ENCODE peak calls at places on chromosomes 4 and X, in seven cellular contexts. One of them, this sample, is unnamed.

GRCh38 chr4:173288296-173288695 is 45.9 kb downstream of the HMGB2 start:
- DNase-seq in Calu3: peak
- DNase-seq in BE2C: peak
- DNase-seq in GM12865: peak
- DNase-seq in choroid plexus epithelial cell: peak
- DNase-seq in cardiac fibroblast: peak
- DNase-seq in MCF 10A: peak
- DNase-seq in this sample: peak

GRCh38 chrX:1336331-1337143 is at the start of gene IL3RA:
- DNase-seq in choroid plexus epithelial cell: peak
- DNase-seq in MCF 10A: no peak
- DNase-seq in GM12865: peak
- DNase-seq in cardiac fibroblast: peak
- DNase-seq in BE2C: no peak
- DNase-seq in Calu3: no peak
- DNase-seq in this sample: peak

GRCh38 chr4:37454263-37454800 is 209.8 kb downstream of the NWD2 start:
- DNase-seq in GM12865: no peak
- DNase-seq in BE2C: no peak
- DNase-seq in MCF 10A: no peak
- DNase-seq in choroid plexus epithelial cell: no peak
- DNase-seq in cardiac fibroblast: no peak
- DNase-seq in Calu3: no peak
- DNase-seq in this sample: no peak

GRCh38 chr4:139242511-139243051 is 37.4 kb downstream of the MGARP start:
- DNase-seq in MCF 10A: peak
- DNase-seq in GM12865: no peak
- DNase-seq in BE2C: no peak
- DNase-seq in choroid plexus epithelial cell: peak
- DNase-seq in Calu3: no peak
- DNase-seq in cardiac fibroblast: peak
- DNase-seq in this sample: no peak

GRCh38 chr4:46123872-46124755 is at the start of gene GABRG1:
- DNase-seq in BE2C: no peak
- DNase-seq in Calu3: no peak
- DNase-seq in cardiac fibroblast: no peak
- DNase-seq in choroid plexus epithelial cell: no peak
- DNase-seq in GM12865: no peak
- DNase-seq in MCF 10A: no peak
- DNase-seq in this sample: peak

GRCh38 chr4:156290811-156291210 is 337.1 kb upstream of the CTSO start:
- DNase-seq in BE2C: no peak
- DNase-seq in MCF 10A: no peak
- DNase-seq in GM12865: no peak
- DNase-seq in Calu3: no peak
- DNase-seq in choroid plexus epithelial cell: no peak
- DNase-seq in cardiac fibroblast: no peak
- DNase-seq in this sample: no peak

GRCh38 chrX:13376857-13377441 is 57.1 kb upstream of the ATXN3L start:
- DNase-seq in MCF 10A: peak
- DNase-seq in GM12865: peak
- DNase-seq in choroid plexus epithelial cell: peak
- DNase-seq in BE2C: no peak
- DNase-seq in Calu3: no peak
- DNase-seq in cardiac fibroblast: peak
- DNase-seq in this sample: no peak

GRCh38 chr4:168917150-168917779 is 92.8 kb downstream of the CBR4 start:
- DNase-seq in BE2C: no peak
- DNase-seq in GM12865: peak
- DNase-seq in Calu3: no peak
- DNase-seq in MCF 10A: peak
- DNase-seq in cardiac fibroblast: peak
- DNase-seq in choroid plexus epithelial cell: peak
- DNase-seq in this sample: peak

GRCh38 chr4:127309360-127310095 is 323.2 kb upstream of the INTU start:
- DNase-seq in MCF 10A: peak
- DNase-seq in choroid plexus epithelial cell: peak
- DNase-seq in cardiac fibroblast: no peak
- DNase-seq in BE2C: no peak
- DNase-seq in Calu3: no peak
- DNase-seq in GM12865: no peak
- DNase-seq in this sample: no peak

GRCh38 chr4:111718763-111719537 is 426.3 kb upstream of the FAM241A start:
- DNase-seq in BE2C: no peak
- DNase-seq in Calu3: no peak
- DNase-seq in choroid plexus epithelial cell: no peak
- DNase-seq in MCF 10A: no peak
- DNase-seq in cardiac fibroblast: no peak
- DNase-seq in GM12865: no peak
- DNase-seq in this sample: no peak

GRCh38 chr4:150816491-150816890 is 198.6 kb downstream of the LRBA start:
- DNase-seq in BE2C: no peak
- DNase-seq in MCF 10A: no peak
- DNase-seq in GM12865: no peak
- DNase-seq in choroid plexus epithelial cell: peak
- DNase-seq in cardiac fibroblast: peak
- DNase-seq in Calu3: no peak
- DNase-seq in this sample: no peak

GRCh38 chr4:19224820-19225219 is 1026.9 kb upstream of the SLIT2 start:
- DNase-seq in BE2C: no peak
- DNase-seq in GM12865: no peak
- DNase-seq in cardiac fibroblast: peak
- DNase-seq in choroid plexus epithelial cell: peak
- DNase-seq in Calu3: no peak
- DNase-seq in MCF 10A: peak
- DNase-seq in this sample: peak

GRCh38 chrX:29257516-29257915 is 670.3 kb downstream of the IL1RAPL1 start:
- DNase-seq in choroid plexus epithelial cell: peak
- DNase-seq in MCF 10A: no peak
- DNase-seq in GM12865: no peak
- DNase-seq in cardiac fibroblast: peak
- DNase-seq in Calu3: no peak
- DNase-seq in BE2C: no peak
- DNase-seq in this sample: peak

DNA sequence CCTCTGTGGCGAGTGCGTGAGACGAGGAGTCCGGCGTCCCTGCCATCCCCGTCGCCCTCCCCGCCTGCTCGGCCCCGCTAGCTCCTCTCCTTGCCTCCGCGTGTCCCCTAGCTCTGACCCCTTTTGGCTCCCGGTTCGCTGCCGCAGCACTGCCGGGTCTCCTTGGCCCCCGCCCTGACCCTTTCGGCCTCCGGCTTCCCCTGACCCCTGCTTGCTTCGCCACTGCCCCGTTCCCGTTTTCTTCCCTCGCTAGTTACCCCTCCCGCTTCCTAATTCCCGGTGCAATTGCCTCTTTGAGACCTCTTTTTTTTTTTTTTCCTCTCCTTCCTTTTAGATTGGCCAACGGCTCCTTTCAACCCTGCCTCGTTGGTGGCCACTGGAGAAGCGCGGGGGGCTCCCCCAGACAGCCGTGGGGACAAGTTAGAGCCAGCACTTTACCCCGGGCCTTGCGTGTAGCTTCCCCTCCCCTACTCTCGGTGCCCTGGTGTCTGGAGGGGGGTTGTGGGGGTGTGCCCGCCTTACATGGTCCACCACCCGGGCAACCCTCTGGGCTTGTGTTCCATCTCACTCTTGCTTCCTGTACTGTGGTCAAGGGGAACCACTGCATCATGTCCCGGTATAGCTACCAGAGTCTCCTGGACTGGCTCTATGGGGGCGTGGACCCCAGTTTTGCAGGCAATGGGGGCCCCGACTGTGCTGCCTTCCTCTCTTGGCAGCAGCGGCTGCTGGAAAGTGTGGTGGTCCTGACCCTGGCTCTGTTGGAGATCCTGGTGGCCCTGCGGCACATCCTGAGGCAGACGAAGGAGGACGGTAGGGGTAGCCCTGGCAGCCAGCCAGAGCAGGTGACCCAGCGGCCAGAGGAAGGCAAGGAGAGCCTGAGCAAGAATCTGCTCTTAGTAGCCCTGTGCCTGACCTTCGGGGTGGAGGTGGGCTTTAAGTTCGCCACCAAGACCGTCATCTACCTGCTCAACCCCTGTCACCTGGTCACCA is 548 bp downstream of the TMEM164 start:
- DNase-seq in BE2C: no peak
- DNase-seq in choroid plexus epithelial cell: no peak
- DNase-seq in cardiac fibroblast: peak
- DNase-seq in GM12865: peak
- DNase-seq in Calu3: peak
- DNase-seq in MCF 10A: peak
- DNase-seq in this sample: peak
- TF ChIP-seq CTCF in BE2C: no peak
- TF ChIP-seq CTCF in choroid plexus epithelial cell: no peak
- TF ChIP-seq CTCF in cardiac fibroblast: no peak
- TF ChIP-seq CTCF in GM12865: no peak
- TF ChIP-seq CTCF in Calu3: no peak
- TF ChIP-seq CTCF in MCF 10A: no peak
- TF ChIP-seq CTCF in this sample: no peak

DNA sequence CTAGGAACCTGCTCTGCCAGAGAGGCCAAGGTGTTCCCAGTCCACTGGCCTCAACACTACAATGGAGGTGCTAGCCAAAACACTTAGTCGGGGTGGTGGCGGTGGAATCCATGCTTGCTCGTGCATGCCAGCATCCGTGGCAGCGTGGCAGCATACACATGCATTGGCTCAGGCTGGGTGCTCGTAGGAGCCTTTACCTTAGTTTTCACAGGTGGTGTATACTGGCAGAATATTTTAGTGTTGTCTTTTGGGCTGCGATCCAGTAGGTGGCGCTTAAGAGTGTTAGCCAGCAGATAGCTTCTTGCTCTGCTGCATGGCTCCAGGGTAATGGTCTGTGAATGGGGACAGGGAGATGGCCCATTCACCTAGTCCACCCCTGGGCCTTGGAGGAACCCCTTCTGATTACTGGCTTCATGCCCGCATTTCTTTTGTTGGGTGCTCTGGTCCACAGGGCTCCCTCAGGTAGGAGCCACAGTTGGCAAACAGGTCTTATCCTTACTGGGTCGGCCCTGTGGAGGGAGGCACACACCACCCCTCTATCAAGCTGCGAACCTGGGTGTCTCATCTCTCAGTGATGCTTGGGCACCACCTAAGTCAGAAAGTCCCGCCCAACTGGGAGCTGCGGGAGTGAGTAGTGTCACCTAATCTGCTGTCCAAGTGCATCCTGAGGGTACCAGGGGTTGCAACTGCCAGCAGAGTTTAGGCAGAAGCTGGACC is 40.0 kb downstream of the RIPPLY1 start:
- DNase-seq in Calu3: peak
- DNase-seq in choroid plexus epithelial cell: peak
- DNase-seq in MCF 10A: peak
- DNase-seq in cardiac fibroblast: peak
- DNase-seq in GM12865: peak
- DNase-seq in BE2C: peak
- DNase-seq in this sample: peak
- TF ChIP-seq CTCF in Calu3: peak
- TF ChIP-seq CTCF in choroid plexus epithelial cell: peak
- TF ChIP-seq CTCF in MCF 10A: peak
- TF ChIP-seq CTCF in cardiac fibroblast: peak
- TF ChIP-seq CTCF in GM12865: peak
- TF ChIP-seq CTCF in BE2C: peak
- TF ChIP-seq CTCF in this sample: peak

GRCh38 chr4:20423420-20423819 is 171.7 kb downstream of the SLIT2 start:
- DNase-seq in choroid plexus epithelial cell: no peak
- DNase-seq in BE2C: no peak
- DNase-seq in cardiac fibroblast: no peak
- DNase-seq in Calu3: no peak
- DNase-seq in MCF 10A: no peak
- DNase-seq in GM12865: no peak
- DNase-seq in this sample: no peak
- TF ChIP-seq CTCF in choroid plexus epithelial cell: no peak
- TF ChIP-seq CTCF in BE2C: peak
- TF ChIP-seq CTCF in cardiac fibroblast: no peak
- TF ChIP-seq CTCF in Calu3: no peak
- TF ChIP-seq CTCF in MCF 10A: no peak
- TF ChIP-seq CTCF in GM12865: no peak
- TF ChIP-seq CTCF in this sample: no peak

GRCh38 chr4:93368968-93369367 is 459.6 kb upstream of the ATOH1 start:
- DNase-seq in Calu3: no peak
- DNase-seq in choroid plexus epithelial cell: no peak
- DNase-seq in cardiac fibroblast: no peak
- DNase-seq in BE2C: no peak
- DNase-seq in MCF 10A: no peak
- DNase-seq in GM12865: no peak
- DNase-seq in this sample: no peak
- TF ChIP-seq CTCF in Calu3: no peak
- TF ChIP-seq CTCF in choroid plexus epithelial cell: no peak
- TF ChIP-seq CTCF in cardiac fibroblast: no peak
- TF ChIP-seq CTCF in BE2C: no peak
- TF ChIP-seq CTCF in MCF 10A: no peak
- TF ChIP-seq CTCF in GM12865: no peak
- TF ChIP-seq CTCF in this sample: no peak

GRCh38 chrX:150269613-150270254 is 93.4 kb upstream of the MAMLD1 start:
- DNase-seq in cardiac fibroblast: peak
- DNase-seq in GM12865: no peak
- DNase-seq in choroid plexus epithelial cell: no peak
- DNase-seq in BE2C: no peak
- DNase-seq in MCF 10A: no peak
- DNase-seq in Calu3: peak
- DNase-seq in this sample: peak
- TF ChIP-seq CTCF in cardiac fibroblast: no peak
- TF ChIP-seq CTCF in GM12865: no peak
- TF ChIP-seq CTCF in choroid plexus epithelial cell: no peak
- TF ChIP-seq CTCF in BE2C: no peak
- TF ChIP-seq CTCF in MCF 10A: no peak
- TF ChIP-seq CTCF in Calu3: no peak
- TF ChIP-seq CTCF in this sample: no peak

GRCh38 chr4:115780835-115781234 is 667.4 kb upstream of the NDST4 start:
- DNase-seq in cardiac fibroblast: no peak
- DNase-seq in BE2C: no peak
- DNase-seq in choroid plexus epithelial cell: no peak
- DNase-seq in MCF 10A: no peak
- DNase-seq in GM12865: peak
- DNase-seq in Calu3: no peak
- DNase-seq in this sample: no peak

GRCh38 chr4:115781528-115782146 is 668.2 kb upstream of the NDST4 start:
- DNase-seq in MCF 10A: no peak
- DNase-seq in BE2C: no peak
- DNase-seq in GM12865: peak
- DNase-seq in Calu3: no peak
- DNase-seq in cardiac fibroblast: no peak
- DNase-seq in choroid plexus epithelial cell: no peak
- DNase-seq in this sample: no peak

DNA sequence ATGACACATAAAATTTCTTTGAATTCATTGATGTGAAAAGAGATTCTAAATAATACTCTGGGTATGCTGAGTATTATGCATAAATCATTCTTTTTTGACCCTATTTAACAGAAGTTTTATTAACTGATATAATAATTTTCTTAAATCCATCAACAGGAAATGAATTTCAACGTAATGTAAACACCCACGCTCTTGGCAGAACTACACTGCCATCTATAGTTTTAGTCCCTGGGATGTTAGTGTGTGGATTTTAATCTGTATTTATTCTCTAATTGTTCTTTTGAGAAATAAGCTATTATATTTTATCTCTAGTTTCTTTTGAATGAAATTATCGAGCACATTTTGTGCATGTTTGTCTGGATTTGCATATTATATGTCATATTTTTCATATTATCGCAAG is 666.8 kb upstream of the NDST4 start:
- DNase-seq in GM12865: no peak
- DNase-seq in cardiac fibroblast: no peak
- DNase-seq in Calu3: no peak
- DNase-seq in choroid plexus epithelial cell: no peak
- DNase-seq in MCF 10A: peak
- DNase-seq in BE2C: no peak
- DNase-seq in this sample: no peak
- TF ChIP-seq CTCF in GM12865: no peak
- TF ChIP-seq CTCF in cardiac fibroblast: no peak
- TF ChIP-seq CTCF in Calu3: no peak
- TF ChIP-seq CTCF in choroid plexus epithelial cell: no peak
- TF ChIP-seq CTCF in MCF 10A: no peak
- TF ChIP-seq CTCF in BE2C: no peak
- TF ChIP-seq CTCF in this sample: no peak

This sample was measured in cardiac muscle cell.